ENCODE peak calls at places on chromosomes 12 and 14, in four cellular contexts. One of them, this sample, is unnamed.
A peak's percentile ranks its signal among the peaks of the same experiment; 100 is the strongest.

GRCh38 chr12:53128780-53129747 is 25.8 kb downstream of the SOAT2 start:
- DNase-seq in NCI-H460: no peak
- DNase-seq in neuronal stem cell: no peak
- DNase-seq in CD4-positive, alpha-beta memory T cell: no peak
- DNase-seq in this sample: no peak

GRCh38 chr12:14629832-14630688 is 62.4 kb upstream of the PLBD1 start:
- DNase-seq in NCI-H460: peak; percentile 63
- DNase-seq in neuronal stem cell: peak; percentile 63
- DNase-seq in CD4-positive, alpha-beta memory T cell: peak; percentile 60
- DNase-seq in this sample: peak; percentile 84

GRCh38 chr14:67766035-67766680 is 50.2 kb downstream of the ZFYVE26 start:
- DNase-seq in NCI-H460: no peak
- DNase-seq in neuronal stem cell: no peak
- DNase-seq in CD4-positive, alpha-beta memory T cell: no peak
- DNase-seq in this sample: no peak

GRCh38 chr12:38586652-38587219 is 270.2 kb downstream of the ALG10B start:
- DNase-seq in NCI-H460: no peak
- DNase-seq in neuronal stem cell: no peak
- DNase-seq in CD4-positive, alpha-beta memory T cell: no peak
- DNase-seq in this sample: no peak

GRCh38 chr14:26794731-26795130 is 196.9 kb upstream of the NOVA1 start:
- DNase-seq in NCI-H460: no peak
- DNase-seq in neuronal stem cell: no peak
- DNase-seq in CD4-positive, alpha-beta memory T cell: no peak
- DNase-seq in this sample: no peak

GRCh38 chr14:100610511-100611217 is 23.4 kb upstream of the BEGAIN start:
- DNase-seq in NCI-H460: peak; percentile 48
- DNase-seq in neuronal stem cell: no peak
- DNase-seq in CD4-positive, alpha-beta memory T cell: no peak
- DNase-seq in this sample: no peak

GRCh38 chr12:1806301-1807106 is 13.9 kb upstream of the LRTM2 start:
- DNase-seq in NCI-H460: no peak
- DNase-seq in neuronal stem cell: no peak
- DNase-seq in CD4-positive, alpha-beta memory T cell: no peak
- DNase-seq in this sample: no peak

GRCh38 chr14:73775339-73776193 is 61.4 kb upstream of the PNMA1 start:
- DNase-seq in NCI-H460: no peak
- DNase-seq in neuronal stem cell: no peak
- DNase-seq in CD4-positive, alpha-beta memory T cell: no peak
- DNase-seq in this sample: no peak

GRCh38 chr12:49335118-49335954 is 1.7 kb downstream of the C1QL4 start:
- DNase-seq in NCI-H460: no peak
- DNase-seq in neuronal stem cell: no peak
- DNase-seq in CD4-positive, alpha-beta memory T cell: no peak
- DNase-seq in this sample: no peak

GRCh38 chr12:124756151-124756550 is 107.5 kb downstream of the SCARB1 start:
- DNase-seq in NCI-H460: no peak
- DNase-seq in neuronal stem cell: no peak
- DNase-seq in CD4-positive, alpha-beta memory T cell: no peak
- DNase-seq in this sample: no peak

GRCh38 chr14:72608391-72609204 is 285.3 kb downstream of the DPF3 start:
- DNase-seq in NCI-H460: no peak
- DNase-seq in neuronal stem cell: no peak
- DNase-seq in CD4-positive, alpha-beta memory T cell: no peak
- DNase-seq in this sample: no peak

GRCh38 chr12:1847411-1847810 is 27.0 kb downstream of the LRTM2 start:
- DNase-seq in NCI-H460: no peak
- DNase-seq in neuronal stem cell: no peak
- DNase-seq in CD4-positive, alpha-beta memory T cell: no peak
- DNase-seq in this sample: no peak

GRCh38 chr14:55976219-55976618 is 142.0 kb upstream of the PELI2 start:
- DNase-seq in NCI-H460: no peak
- DNase-seq in neuronal stem cell: no peak
- DNase-seq in CD4-positive, alpha-beta memory T cell: no peak
- DNase-seq in this sample: no peak

GRCh38 chr14:74242055-74243042 is 3.1 kb downstream of the VSX2 start:
- DNase-seq in NCI-H460: no peak
- DNase-seq in neuronal stem cell: no peak
- DNase-seq in CD4-positive, alpha-beta memory T cell: no peak
- DNase-seq in this sample: no peak

GRCh38 chr12:32486158-32486557 is 86.8 kb downstream of the FGD4 start:
- DNase-seq in NCI-H460: peak; percentile 66
- DNase-seq in neuronal stem cell: no peak
- DNase-seq in CD4-positive, alpha-beta memory T cell: no peak
- DNase-seq in this sample: no peak

GRCh38 chr12:34295366-34296142 is 273.3 kb downstream of the ALG10 start:
- DNase-seq in NCI-H460: no peak
- DNase-seq in neuronal stem cell: no peak
- DNase-seq in CD4-positive, alpha-beta memory T cell: no peak
- DNase-seq in this sample: no peak

GRCh38 chr14:100866666-100867630 is 36.6 kb downstream of the RTL1 start:
- DNase-seq in NCI-H460: no peak
- DNase-seq in neuronal stem cell: no peak
- DNase-seq in CD4-positive, alpha-beta memory T cell: no peak
- DNase-seq in this sample: no peak

GRCh38 chr12:2375871-2376270 is 323.1 kb downstream of the CACNA1C start:
- DNase-seq in NCI-H460: no peak
- DNase-seq in neuronal stem cell: no peak
- DNase-seq in CD4-positive, alpha-beta memory T cell: no peak
- DNase-seq in this sample: no peak

GRCh38 chr12:106773286-106773685 is 1.2 kb upstream of the RIC8B start:
- DNase-seq in NCI-H460: no peak
- DNase-seq in neuronal stem cell: no peak
- DNase-seq in CD4-positive, alpha-beta memory T cell: no peak
- DNase-seq in this sample: no peak

GRCh38 chr12:71536279-71536938 is 96.8 kb downstream of the LGR5 start:
- DNase-seq in NCI-H460: no peak
- DNase-seq in neuronal stem cell: no peak
- DNase-seq in CD4-positive, alpha-beta memory T cell: no peak
- DNase-seq in this sample: no peak

GRCh38 chr12:108542320-108542719 is 18.7 kb downstream of the SART3 start:
- DNase-seq in NCI-H460: no peak
- DNase-seq in neuronal stem cell: no peak
- DNase-seq in CD4-positive, alpha-beta memory T cell: no peak
- DNase-seq in this sample: no peak

GRCh38 chr12:46404225-46404631 is 31.7 kb upstream of the SLC38A2 start:
- DNase-seq in NCI-H460: no peak
- DNase-seq in neuronal stem cell: no peak
- DNase-seq in CD4-positive, alpha-beta memory T cell: no peak
- DNase-seq in this sample: peak; percentile 46

This sample was measured in SK-MEL-5.